ENCODE peak calls at places on chromosome 3, in four cellular contexts. N is 8988T, F is M059J, E is astrocyte. T is an unnamed sample.

GRCh38 chr3:16377196-16377595 is 112.2 kb downstream of the OXNAD1 start:
- DNase-seq in E (no peak), F (no peak), N (no peak), T (no peak)

GRCh38 chr3:44348993-44349392 is 10.4 kb downstream of the TCAIM start:
- DNase-seq in E (no peak), N (no peak), F (no peak), T (no peak)

GRCh38 chr3:105752791-105753415 is 115.9 kb downstream of the CBLB start:
- DNase-seq in N (no peak), E (peak), F (peak), T (no peak)

GRCh38 chr3:164451083-164451910 is 627.0 kb downstream of the SI start:
- DNase-seq in E (no peak), F (peak), N (no peak), T (peak)

GRCh38 chr3:188948658-188949400 is 222.9 kb upstream of the TPRG1 start:
- DNase-seq in N (no peak), E (peak), F (peak), T (no peak)

GRCh38 chr3:181402347-181402746 is 309.4 kb upstream of the SOX2 start:
- DNase-seq in E (no peak), N (no peak), F (no peak), T (no peak)

GRCh38 chr3:114452176-114452744 is 158.4 kb downstream of the TIGIT start:
- DNase-seq in N (no peak), F (peak), E (peak), T (no peak)

GRCh38 chr3:99172736-99173657 is 271.5 kb upstream of the DCBLD2 start:
- DNase-seq in F (peak), N (peak), E (peak), T (no peak)

GRCh38 chr3:81676706-81677456 is 84.6 kb downstream of the GBE1 start:
- DNase-seq in E (no peak), F (no peak), N (no peak), T (no peak)

GRCh38 chr3:12175844-12176453 is 17.2 kb upstream of the TIMP4 start:
- DNase-seq in F (peak), E (no peak), N (peak), T (peak)

GRCh38 chr3:126811530-126811929 is 107.5 kb downstream of the CHCHD6 start:
- DNase-seq in F (peak), E (peak), N (no peak), T (peak)

GRCh38 chr3:155327430-155327829 is 33.9 kb upstream of the STRIT1 start:
- DNase-seq in F (no peak), E (no peak), N (no peak), T (no peak)

GRCh38 chr3:67176396-67176795 is 178.3 kb downstream of the KBTBD8 start:
- DNase-seq in F (no peak), N (no peak), E (no peak), T (no peak)